ENCODE peak calls at places on chromosome 20, in eight cellular contexts. M is right cardiac atrium; N is CD4-positive, CD25-positive, alpha-beta regulatory T cell; Q is fibroblast of pulmonary artery; W is osteoblast; R is GM23248; C is adrenal gland; P is skeletal muscle cell. O is an unnamed sample.

GRCh38 chr20:51622004-51622874 is 79.7 kb upstream of the NFATC2 start:
- DNase-seq in M (no peak), N (no peak), Q (no peak), W (peak; percentile 51), R (no peak), C (no peak), P (no peak), O (no peak)

GRCh38 chr20:17921774-17922173 is 46.8 kb downstream of the SNX5 start:
- DNase-seq in M (no peak), N (no peak), Q (peak; percentile 13), W (no peak), R (no peak), C (no peak), P (no peak), O (no peak)

GRCh38 chr20:17936791-17937687 is 31.6 kb downstream of the SNX5 start:
- DNase-seq in M (peak; percentile 89), N (no peak), Q (peak; percentile 72), W (peak; percentile 94), R (peak; percentile 80), C (no peak), P (no peak), O (peak; percentile 51)

GRCh38 chr20:17664025-17664638 is 17.9 kb downstream of the RRBP1 start:
- DNase-seq in M (peak; percentile 32), N (no peak), Q (no peak), W (peak; percentile 27), R (no peak), C (no peak), P (no peak), O (no peak)

GRCh38 chr20:50027611-50028105 is 44.9 kb downstream of the SNAI1 start:
- DNase-seq in M (peak; percentile 94), N (no peak), Q (peak; percentile 94), W (peak; percentile 99), R (peak; percentile 95), C (peak; percentile 82), P (peak; percentile 71), O (peak; percentile 53)

GRCh38 chr20:31922181-31922580 is 29.7 kb downstream of the PDRG1 start:
- DNase-seq in M (no peak), N (no peak), Q (no peak), W (no peak), R (no peak), C (no peak), P (no peak), O (no peak)

GRCh38 chr20:50691585-50692552 is 527 bp upstream of the RIPOR3 start:
- DNase-seq in M (no peak), N (no peak), Q (peak; percentile 61), W (no peak), R (peak; percentile 80), C (no peak), P (no peak), O (no peak)

GRCh38 chr20:31704225-31705119 is 18.2 kb downstream of the BCL2L1 start:
- DNase-seq in M (no peak), N (no peak), Q (peak; percentile 59), W (no peak), R (peak; percentile 42), C (no peak), P (no peak), O (peak; percentile 73)

GRCh38 chr20:37384683-37385174 is 38.8 kb downstream of the SRC start:
- DNase-seq in M (peak; percentile 85), N (peak; percentile 60), Q (peak; percentile 44), W (peak; percentile 98), R (peak; percentile 83), C (peak; percentile 79), P (no peak), O (peak; percentile 57)

GRCh38 chr20:62433655-62434054 is 6.3 kb upstream of the RBBP8NL start:
- DNase-seq in M (peak; percentile 88), N (no peak), Q (no peak), W (no peak), R (peak; percentile 20), C (no peak), P (no peak), O (no peak)

GRCh38 chr20:9474835-9475413 is 39.5 kb upstream of the LAMP5 start:
- DNase-seq in M (no peak), N (no peak), Q (no peak), W (peak; percentile 65), R (peak; percentile 55), C (no peak), P (no peak), O (no peak)

GRCh38 chr20:59752101-59752586 is 147.8 kb downstream of the PHACTR3 start:
- DNase-seq in M (peak; percentile 83), N (no peak), Q (no peak), W (no peak), R (no peak), C (no peak), P (no peak), O (peak; percentile 34)

GRCh38 chr20:6058684-6059295 is 4.9 kb upstream of the LRRN4 start:
- DNase-seq in M (no peak), N (no peak), Q (peak; percentile 66), W (peak; percentile 47), R (no peak), C (no peak), P (no peak), O (peak; percentile 66)

GRCh38 chr20:25283221-25283951 is 35.5 kb downstream of the PYGB start:
- DNase-seq in M (peak; percentile 46), N (no peak), Q (no peak), W (peak; percentile 74), R (no peak), C (peak; percentile 13), P (no peak), O (no peak)

GRCh38 chr20:31860431-31861345 is 9.6 kb downstream of the DUSP15 start:
- DNase-seq in M (peak; percentile 72), N (no peak), Q (peak; percentile 27), W (peak; percentile 95), R (peak; percentile 64), C (peak; percentile 53), P (no peak), O (no peak)

GRCh38 chr20:609371-609964 is 641 bp downstream of the TCF15 start:
- DNase-seq in M (no peak), N (no peak), Q (no peak), W (peak; percentile 74), R (no peak), C (no peak), P (no peak), O (no peak)
- H3K4me3 ChIP-seq in M (peak overlapping the region; percentile 69), N (no peak overlapping the region), Q (no peak overlapping the region), W (no peak overlapping the region), R (no peak overlapping the region), C (no peak overlapping the region), P (no peak overlapping the region), O (peak overlapping the region; percentile 19)

GRCh38 chr20:46028772-46029371 is at the start of gene SLC12A5:
- DNase-seq in M (no peak), N (no peak), Q (no peak), W (peak; percentile 75), R (no peak), C (no peak), P (no peak), O (no peak)

GRCh38 chr20:46025376-46025783 is 3.6 kb upstream of the SLC12A5 start:
- DNase-seq in M (no peak), N (no peak), Q (no peak), W (peak; percentile 57), R (no peak), C (no peak), P (no peak), O (no peak)

GRCh38 chr20:46027245-46027853 is 1.7 kb upstream of the SLC12A5 start:
- DNase-seq in M (no peak), N (no peak), Q (peak; percentile 72), W (peak; percentile 96), R (peak; percentile 76), C (peak; percentile 61), P (no peak), O (no peak)

GRCh38 chr20:46030290-46031013 is 1.4 kb downstream of the SLC12A5 start:
- DNase-seq in M (no peak), N (no peak), Q (no peak), W (peak; percentile 66), R (no peak), C (no peak), P (no peak), O (no peak)

GRCh38 chr20:46028110-46028509 is 905 bp upstream of the SLC12A5 start:
- DNase-seq in M (no peak), N (no peak), Q (no peak), W (peak; percentile 83), R (no peak), C (no peak), P (no peak), O (no peak)
- H3K4me3 ChIP-seq in M (no peak overlapping the region), N (no peak overlapping the region), Q (no peak overlapping the region), W (no peak overlapping the region), R (no peak overlapping the region), C (no peak overlapping the region), P (no peak overlapping the region), O (no peak overlapping the region)

GRCh38 chr20:48742912-48743680 is 84.7 kb downstream of the PREX1 start:
- DNase-seq in M (no peak), N (no peak), Q (no peak), W (no peak), R (no peak), C (no peak), P (no peak), O (no peak)

GRCh38 chr20:48741669-48742068 is 86.1 kb downstream of the PREX1 start:
- DNase-seq in M (no peak), N (no peak), Q (no peak), W (no peak), R (no peak), C (no peak), P (no peak), O (no peak)

GRCh38 chr20:48743807-48744206 is 84.0 kb downstream of the PREX1 start:
- DNase-seq in M (no peak), N (no peak), Q (no peak), W (no peak), R (no peak), C (no peak), P (no peak), O (no peak)

GRCh38 chr20:48740714-48741113 is 87.1 kb downstream of the PREX1 start:
- DNase-seq in M (no peak), N (no peak), Q (no peak), W (no peak), R (no peak), C (no peak), P (no peak), O (no peak)

DNA sequence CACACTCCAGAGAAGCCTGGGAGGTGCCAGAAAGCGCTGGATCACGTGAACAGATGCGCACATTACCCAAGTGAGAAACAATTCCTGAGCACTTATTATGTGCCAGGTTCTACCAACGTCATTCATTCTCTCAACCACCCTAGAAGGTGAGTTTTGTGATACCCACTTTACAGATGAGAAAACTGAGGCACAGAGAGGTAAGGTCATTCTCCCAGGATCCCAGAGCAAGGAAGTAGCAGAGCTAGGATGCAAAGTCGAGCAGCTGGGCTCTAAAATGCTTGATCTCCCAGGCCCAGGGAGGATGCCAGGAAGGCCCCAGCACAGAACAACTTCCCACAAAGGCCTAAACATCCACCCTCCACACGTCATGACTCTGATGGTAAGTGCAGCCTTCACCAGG is 85.6 kb downstream of the PREX1 start:
- DNase-seq in M (no peak), N (no peak), Q (no peak), W (no peak), R (no peak), C (no peak), P (no peak), O (no peak)
- H3K4me3 ChIP-seq in M (no peak overlapping the region), N (no peak overlapping the region), Q (no peak overlapping the region), W (no peak overlapping the region), R (no peak overlapping the region), C (no peak overlapping the region), P (no peak overlapping the region), O (no peak overlapping the region)

GRCh38 chr20:55678126-55678525 is 327.2 kb downstream of the CBLN4 start:
- DNase-seq in M (no peak), N (no peak), Q (no peak), W (no peak), R (no peak), C (no peak), P (no peak), O (no peak)

GRCh38 chr20:55678970-55679667 is 326.2 kb downstream of the CBLN4 start:
- DNase-seq in M (no peak), N (no peak), Q (no peak), W (no peak), R (no peak), C (no peak), P (no peak), O (no peak)

GRCh38 chr20:55676097-55676496 is 329.2 kb downstream of the CBLN4 start:
- DNase-seq in M (no peak), N (no peak), Q (no peak), W (no peak), R (no peak), C (no peak), P (no peak), O (no peak)
- H3K4me3 ChIP-seq in M (no peak overlapping the region), N (no peak overlapping the region), Q (no peak overlapping the region), W (no peak overlapping the region), R (no peak overlapping the region), C (no peak overlapping the region), P (no peak overlapping the region), O (no peak overlapping the region)